ENCODE peak calls at places on chromosomes 7 and 10, in seven cellular contexts. H is upper lobe of right lung, L is left lung, J is coronary artery, F is AG04450, Y is GM20000, Q is HCT116. X is an unnamed sample.

GRCh38 chr7:139620676-139621344 is 97.3 kb downstream of the CLEC2L start:
- DNase-seq in J (no peak), F (no peak), H (peak; percentile 72), L (no peak), Y (peak; percentile 52), Q (peak; percentile 26), X (no peak)

GRCh38 chr10:35661236-35661635 is 19.1 kb upstream of the FZD8 start:
- DNase-seq in J (no peak), L (no peak), F (no peak), Y (no peak), H (no peak), Q (no peak), X (no peak)

GRCh38 chr7:13979671-13980438 is 9.6 kb downstream of the ETV1 start:
- DNase-seq in H (no peak), L (no peak), F (no peak), Q (no peak), Y (no peak), J (no peak), X (no peak)

GRCh38 chr10:70052462-70053211 is at the start of gene MACROH2A2:
- DNase-seq in Y (peak; percentile 16), Q (peak; percentile 47), J (no peak), F (no peak), L (peak; percentile 81), H (peak; percentile 79), X (no peak)

GRCh38 chr10:4587466-4587865 is 238.5 kb upstream of the AKR1E2 start:
- DNase-seq in H (no peak), Q (no peak), J (no peak), F (no peak), Y (no peak), L (no peak), X (no peak)

GRCh38 chr7:115005942-115006341 is 84.0 kb downstream of the MDFIC start:
- DNase-seq in Y (no peak), H (no peak), J (no peak), F (no peak), L (no peak), Q (no peak), X (peak; percentile 46)

GRCh38 chr10:50577681-50578350 is 45.9 kb downstream of the SGMS1 start:
- DNase-seq in J (no peak), Q (no peak), F (no peak), Y (no peak), L (no peak), H (no peak), X (no peak)

GRCh38 chr7:73652541-73652949 is 15.1 kb upstream of the VPS37D start:
- DNase-seq in J (no peak), Y (no peak), Q (no peak), L (no peak), H (no peak), F (no peak), X (no peak)

GRCh38 chr10:101575580-101576228 is 12.4 kb downstream of the POLL start:
- DNase-seq in L (no peak), J (no peak), Y (no peak), F (no peak), H (peak; percentile 50), Q (no peak), X (peak; percentile 83)

GRCh38 chr10:103918053-103918846 is at the start of gene STN1:
- DNase-seq in J (peak; percentile 98), F (peak; percentile 92), L (peak; percentile 100), H (peak; percentile 99), Q (peak; percentile 97), Y (peak; percentile 97), X (peak; percentile 98)

GRCh38 chr7:111953611-111954010 is 252.6 kb downstream of the DOCK4 start:
- DNase-seq in F (no peak), H (no peak), L (no peak), J (no peak), Y (no peak), Q (no peak), X (no peak)

GRCh38 chr10:24603333-24603732 is 120.4 kb downstream of the ARHGAP21 start:
- DNase-seq in H (no peak), Y (no peak), J (no peak), Q (no peak), F (no peak), L (no peak), X (no peak)

GRCh38 chr7:92835140-92835850 is 1.1 kb downstream of the CDK6 start:
- DNase-seq in J (peak; percentile 75), Q (peak; percentile 72), F (no peak), L (peak; percentile 89), Y (peak; percentile 72), H (peak; percentile 78), X (peak; percentile 85)

GRCh38 chr7:56007167-56007652 is 42.8 kb downstream of the NIPSNAP2 start:
- DNase-seq in H (no peak), J (no peak), L (no peak), F (no peak), Y (no peak), Q (no peak), X (no peak)

GRCh38 chr10:79387974-79388850 is 40.9 kb downstream of the PPIF start:
- DNase-seq in Q (no peak), L (peak; percentile 51), J (peak; percentile 41), Y (no peak), H (no peak), F (no peak), X (peak; percentile 55)

GRCh38 chr10:59870152-59870551 is 36.2 kb downstream of the CCDC6 start:
- DNase-seq in L (no peak), Y (no peak), Q (no peak), J (no peak), H (no peak), F (no peak), X (no peak)

GRCh38 chr10:47367646-47368045 is 16.4 kb downstream of the ZNF488 start:
- DNase-seq in Y (no peak), H (no peak), Q (no peak), J (peak; percentile 49), L (no peak), F (no peak), X (peak; percentile 82)

GRCh38 chr7:151700621-151701185 is 176.2 kb downstream of the PRKAG2 start:
- DNase-seq in F (no peak), L (peak; percentile 58), J (no peak), H (no peak), Q (no peak), Y (no peak), X (no peak)

GRCh38 chr7:28509256-28510021 is 97.1 kb downstream of the CREB5 start:
- DNase-seq in H (peak; percentile 73), Y (peak; percentile 69), L (no peak), F (no peak), Q (no peak), J (no peak), X (no peak)

GRCh38 chr10:92696606-92697383 is 7.0 kb downstream of the HHEX start:
- DNase-seq in Q (no peak), Y (no peak), F (no peak), J (no peak), H (no peak), L (no peak), X (no peak)

GRCh38 chr10:95391570-95392249 is 100.9 kb upstream of the PDLIM1 start:
- DNase-seq in H (no peak), F (peak; percentile 7), J (no peak), Y (no peak), Q (no peak), L (no peak), X (no peak)

GRCh38 chr10:26112532-26112931 is 104.0 kb upstream of the GAD2 start:
- DNase-seq in H (no peak), L (no peak), F (no peak), Q (no peak), Y (no peak), J (no peak), X (no peak)

GRCh38 chr10:4763960-4764428 is 62.0 kb upstream of the AKR1E2 start:
- DNase-seq in F (peak; percentile 44), H (no peak), Q (no peak), L (no peak), Y (no peak), J (no peak), X (no peak)

GRCh38 chr10:96919785-96920425 is 87.8 kb downstream of the LCOR start:
- DNase-seq in Y (no peak), Q (no peak), H (no peak), J (no peak), F (no peak), L (no peak), X (no peak)

GRCh38 chr10:119507115-119507514 is 35.4 kb downstream of the RGS10 start:
- DNase-seq in Y (no peak), L (no peak), Q (no peak), H (no peak), F (no peak), J (no peak), X (no peak)

DNA sequence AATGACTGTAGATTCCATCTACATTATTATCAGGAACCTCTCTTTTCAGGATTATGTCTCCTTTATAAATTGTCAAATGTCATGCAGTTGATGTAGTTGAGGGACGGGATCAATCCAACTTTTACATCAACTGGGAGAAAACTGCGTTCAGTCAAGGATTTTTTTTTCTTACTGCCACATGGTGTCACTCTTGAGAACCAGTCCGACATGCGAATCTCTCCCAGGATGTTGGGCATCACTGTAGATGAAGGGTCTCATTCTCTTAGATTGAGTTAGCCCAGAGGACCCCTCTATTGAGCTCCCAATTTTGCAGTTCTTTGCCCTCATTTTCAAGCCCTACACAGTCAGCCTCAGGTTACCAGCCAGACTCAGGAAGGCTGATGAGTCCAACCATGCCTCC is 120.3 kb upstream of the PTPRZ1 start:
- DNase-seq in L (no peak), J (no peak), F (no peak), Q (peak; percentile 2), Y (peak; percentile 4), H (no peak), X (no peak)
- TF ChIP-seq CTCF in L (no peak), J (no peak), F (peak; percentile 43), Q (peak; percentile 37), Y (peak; percentile 17), H (no peak), X (peak; percentile 80)

GRCh38 chr7:2501947-2502646 is 17.5 kb upstream of the LFNG start:
- DNase-seq in F (no peak), H (no peak), J (no peak), L (no peak), Q (no peak), Y (no peak), X (no peak)
- TF ChIP-seq CTCF in F (no peak), H (no peak), J (no peak), L (no peak), Q (no peak), Y (no peak), X (no peak)

GRCh38 chr7:41045556-41046123 is 657.2 kb downstream of the INHBA start:
- DNase-seq in Y (peak; percentile 7), Q (peak; percentile 22), L (peak; percentile 54), H (no peak), J (no peak), F (no peak), X (no peak)
- TF ChIP-seq CTCF in Y (no peak), Q (peak; percentile 51), L (no peak), H (peak; percentile 34), J (no peak), F (no peak), X (no peak)

DNA sequence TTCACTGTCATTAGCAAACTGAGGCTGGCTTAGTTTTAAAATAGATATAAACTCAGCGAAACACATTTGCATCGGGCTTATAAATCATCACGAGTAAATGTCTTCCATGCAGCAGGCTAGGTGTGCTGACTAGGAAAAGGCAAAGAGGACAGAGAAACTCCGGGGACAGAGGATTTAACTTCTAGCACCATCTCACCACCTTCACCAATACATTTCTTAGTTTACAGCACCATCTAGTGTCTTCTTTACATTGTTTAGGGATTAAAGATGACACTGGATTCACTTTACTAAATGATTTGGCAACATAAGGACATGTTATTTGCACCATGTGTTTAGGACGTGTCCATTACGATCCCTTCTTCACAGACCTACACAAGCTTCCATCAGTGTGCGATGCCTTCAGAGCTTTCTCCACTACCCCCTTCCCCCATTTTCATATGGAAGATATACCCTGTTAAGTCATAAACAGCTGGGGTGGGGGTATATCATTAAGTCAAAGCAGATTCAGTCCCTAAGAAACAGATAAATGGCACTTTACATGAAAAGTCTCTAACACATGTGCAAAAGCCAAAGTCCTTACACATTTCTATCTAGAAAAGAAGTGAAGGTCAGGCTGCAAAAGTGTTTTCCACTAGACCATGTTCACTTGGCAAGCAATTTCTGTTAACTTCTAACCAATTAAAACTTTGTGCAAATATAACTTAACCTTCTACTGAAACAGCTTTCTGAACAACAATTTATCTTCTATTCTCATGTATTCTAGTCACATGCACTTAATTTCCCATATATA is 103.3 kb downstream of the GRB10 start:
- DNase-seq in Y (peak; percentile 47), J (no peak), H (no peak), F (no peak), L (no peak), Q (peak; percentile 18), X (no peak)
- TF ChIP-seq CTCF in Y (no peak), J (no peak), H (peak; percentile 34), F (peak; percentile 40), L (peak; percentile 29), Q (peak; percentile 42), X (peak; percentile 81)